ENCODE peak calls at places on chromosomes 7 and 10, in five cellular contexts. X is SK-N-SH, J is HepG2, Y is GM12878, G is K562. S is an unnamed sample.

GRCh38 chr10:132653721-132654120 is 116.1 kb downstream of the INPP5A start:
- DNase-seq in J (no peak), Y (no peak), G (no peak), X (no peak), S (no peak)

GRCh38 chr7:21253740-21254687 is 173.9 kb upstream of the SP4 start:
- DNase-seq in G (peak), J (peak), X (peak), Y (no peak), S (peak)

GRCh38 chr7:142508251-142508650 is 241.0 kb upstream of the PRSS1 start:
- DNase-seq in Y (no peak), J (no peak), G (no peak), X (no peak), S (peak)

GRCh38 chr7:12923971-12924370 is 236.5 kb downstream of the ARL4A start:
- DNase-seq in J (no peak), Y (no peak), X (no peak), G (no peak), S (peak)

GRCh38 chr7:151091003-151091402 is 4.7 kb downstream of the AGAP3 start:
- DNase-seq in G (no peak), X (no peak), J (no peak), Y (no peak), S (no peak)

GRCh38 chr7:22123139-22123538 is 177.4 kb upstream of the CDCA7L start:
- DNase-seq in X (no peak), G (peak), Y (no peak), J (no peak), S (no peak)

GRCh38 chr10:112739219-112739969 is 210.7 kb upstream of the TCF7L2 start:
- DNase-seq in Y (no peak), J (peak), G (no peak), X (no peak), S (no peak)

GRCh38 chr7:29017666-29018065 is 59.5 kb upstream of the TRIL start:
- DNase-seq in J (no peak), X (no peak), Y (no peak), G (no peak), S (no peak)

GRCh38 chr10:29722777-29723176 is 88.0 kb upstream of the SVIL start:
- DNase-seq in Y (no peak), X (no peak), G (no peak), J (no peak), S (no peak)

GRCh38 chr10:34407227-34407626 is 407.9 kb downstream of the PARD3 start:
- DNase-seq in G (peak), X (peak), J (no peak), Y (no peak), S (no peak)

GRCh38 chr10:103481974-103482531 is 3.0 kb upstream of the CALHM3 start:
- DNase-seq in Y (no peak), G (peak), J (peak), X (peak), S (peak)

GRCh38 chr10:13973742-13974141 is 357.0 kb downstream of the FRMD4A start:
- DNase-seq in Y (no peak), X (peak), G (no peak), J (no peak), S (no peak)

GRCh38 chr7:107201795-107202450 is 33.1 kb downstream of the HBP1 start:
- DNase-seq in G (peak), Y (no peak), J (peak), X (peak), S (peak)

GRCh38 chr7:92781117-92781720 is 55.2 kb downstream of the CDK6 start:
- DNase-seq in Y (no peak), J (peak), X (peak), G (no peak), S (no peak)

GRCh38 chr10:130843051-130843653 is 468.4 kb downstream of the TCERG1L start:
- DNase-seq in X (no peak), Y (no peak), J (no peak), G (no peak), S (no peak)

GRCh38 chr7:156419782-156420181 is 220.8 kb upstream of the RNF32 start:
- DNase-seq in X (no peak), Y (no peak), J (no peak), G (no peak), S (no peak)

GRCh38 chr10:49592726-49593563 is 17.2 kb upstream of the SLC18A3 start:
- DNase-seq in G (peak), J (peak), X (peak), Y (peak), S (peak)

GRCh38 chr7:127153315-127153714 is 99.4 kb downstream of the GRM8 start:
- DNase-seq in X (no peak), J (no peak), Y (no peak), G (no peak), S (no peak)

GRCh38 chr7:134686782-134687181 is 40.1 kb downstream of the BPGM start:
- DNase-seq in X (peak), G (no peak), Y (no peak), J (no peak), S (no peak)

GRCh38 chr10:56605043-56605442 is 244.0 kb upstream of the ZWINT start:
- DNase-seq in J (no peak), X (no peak), Y (no peak), G (no peak), S (no peak)

GRCh38 chr10:74289956-74290355 is 138.9 kb downstream of the ADK start:
- DNase-seq in X (no peak), J (no peak), G (no peak), Y (no peak), S (no peak)

GRCh38 chr7:154978045-154978444 is 24.9 kb downstream of the PAXIP1 start:
- DNase-seq in G (no peak), J (no peak), X (no peak), Y (no peak), S (no peak)

GRCh38 chr10:103578782-103579382 is 85.4 kb downstream of the NEURL1 start:
- DNase-seq in G (peak), J (peak), Y (no peak), X (no peak), S (no peak)

GRCh38 chr10:132188331-132188730 is 1.6 kb downstream of the DPYSL4 start:
- DNase-seq in Y (no peak), X (no peak), J (no peak), G (no peak), S (no peak)

GRCh38 chr10:24930427-24930826 is 22.0 kb downstream of the PRTFDC1 start:
- DNase-seq in G (peak), Y (peak), J (no peak), X (no peak), S (no peak)

GRCh38 chr7:51731086-51731485 is 414.5 kb upstream of the COBL start:
- DNase-seq in X (no peak), J (no peak), G (no peak), Y (no peak), S (no peak)

GRCh38 chr10:60140681-60141632 is 234.6 kb upstream of the CCDC6 start:
- DNase-seq in Y (no peak), X (no peak), J (peak), G (peak), S (no peak)

GRCh38 chr7:30928254-30928872 is 16.7 kb downstream of the AQP1 start:
- DNase-seq in Y (no peak), G (no peak), X (peak), J (no peak), S (no peak)

GRCh38 chr7:945556-946255 is 8.8 kb downstream of the ADAP1 start:
- DNase-seq in G (no peak), X (no peak), J (no peak), Y (no peak), S (peak)
- TF ChIP-seq ZBTB33 in G (no peak), X (no peak), J (peak), Y (no peak), S (peak)

GRCh38 chr7:67803789-67804188 is 807.2 kb downstream of the TYW1 start:
- DNase-seq in G (no peak), J (no peak), X (no peak), Y (no peak), S (no peak)
- TF ChIP-seq ZBTB33 in G (no peak), J (no peak), X (no peak), Y (no peak), S (no peak)

DNA sequence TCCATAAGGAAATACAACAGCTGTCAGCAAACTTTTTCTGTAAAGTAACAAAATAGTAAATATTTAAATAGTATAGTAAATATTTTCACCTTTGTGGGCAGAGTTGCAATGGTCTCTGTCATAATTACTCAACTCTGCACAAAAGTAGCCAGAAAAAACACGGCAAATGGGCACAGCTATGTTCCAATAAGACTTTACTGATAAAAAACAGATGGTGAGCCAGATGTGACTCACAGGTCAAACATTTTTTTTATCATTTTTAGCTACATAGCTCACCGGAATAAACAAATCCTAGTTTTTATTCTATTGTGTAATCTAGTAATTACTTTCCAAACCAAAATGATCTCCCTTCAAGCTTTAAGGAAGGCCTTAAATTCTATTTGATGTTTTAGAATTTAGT is 55.3 kb downstream of the NCAPG2 start:
- DNase-seq in G (peak), J (peak), X (peak), Y (no peak), S (no peak)
- TF ChIP-seq ZBTB33 in G (no peak), J (no peak), X (no peak), Y (no peak), S (no peak)

GRCh38 chr7:81626008-81626407 is 143.8 kb downstream of the HGF start:
- DNase-seq in G (no peak), Y (no peak), J (no peak), X (no peak), S (no peak)
- TF ChIP-seq ZBTB33 in G (no peak), Y (no peak), J (no peak), X (no peak), S (no peak)

GRCh38 chr7:54090652-54091213 is 451.4 kb upstream of the VSTM2A start:
- DNase-seq in J (no peak), G (no peak), Y (no peak), X (no peak), S (no peak)

GRCh38 chr7:54091322-54091721 is 450.9 kb upstream of the VSTM2A start:
- DNase-seq in X (no peak), J (no peak), G (no peak), Y (no peak), S (no peak)
- TF ChIP-seq ZBTB33 in X (no peak), J (no peak), G (no peak), Y (no peak), S (no peak)

DNA sequence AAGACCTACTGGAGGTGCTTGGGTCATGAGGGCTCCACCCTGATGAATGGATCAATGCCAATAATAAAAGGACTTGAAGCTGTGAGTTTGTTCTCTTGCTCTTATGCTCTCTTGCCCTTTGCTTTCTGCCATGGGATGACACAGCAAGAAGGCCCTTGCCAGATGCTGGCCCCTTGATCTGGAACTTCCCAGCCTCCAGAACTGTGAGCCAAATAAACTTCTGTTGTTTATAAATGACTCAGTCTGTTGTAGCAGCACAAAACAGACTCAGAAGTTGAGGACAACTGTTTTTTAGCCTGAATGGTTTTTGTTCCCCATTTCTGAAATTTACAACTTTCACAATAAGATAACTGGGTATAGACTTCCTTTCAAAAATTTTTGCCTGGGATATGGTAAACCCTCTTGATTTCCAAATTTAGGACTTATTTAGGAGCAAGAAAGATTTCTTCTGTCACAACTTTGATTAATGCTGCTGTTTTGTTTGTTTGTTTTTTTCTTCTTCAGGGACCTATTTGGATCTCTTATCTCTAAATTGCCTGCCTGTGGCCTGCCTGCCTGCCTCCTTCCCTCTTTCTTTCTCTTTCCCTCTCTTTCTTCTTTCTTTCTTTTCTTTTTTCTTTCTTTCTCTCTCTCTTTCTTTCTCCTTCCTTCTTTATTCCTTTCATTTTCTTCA is 12.1 kb downstream of the ENTPD1 start:
- DNase-seq in Y (no peak), G (no peak), X (no peak), J (no peak), S (no peak)
- TF ChIP-seq ZBTB33 in Y (no peak), G (no peak), X (no peak), J (no peak), S (no peak)

GRCh38 chr10:123515661-123516060 is 150.5 kb upstream of the GPR26 start:
- DNase-seq in X (no peak), G (no peak), Y (no peak), J (no peak), S (no peak)
- TF ChIP-seq ZBTB33 in X (no peak), G (no peak), Y (no peak), J (no peak), S (no peak)

DNA sequence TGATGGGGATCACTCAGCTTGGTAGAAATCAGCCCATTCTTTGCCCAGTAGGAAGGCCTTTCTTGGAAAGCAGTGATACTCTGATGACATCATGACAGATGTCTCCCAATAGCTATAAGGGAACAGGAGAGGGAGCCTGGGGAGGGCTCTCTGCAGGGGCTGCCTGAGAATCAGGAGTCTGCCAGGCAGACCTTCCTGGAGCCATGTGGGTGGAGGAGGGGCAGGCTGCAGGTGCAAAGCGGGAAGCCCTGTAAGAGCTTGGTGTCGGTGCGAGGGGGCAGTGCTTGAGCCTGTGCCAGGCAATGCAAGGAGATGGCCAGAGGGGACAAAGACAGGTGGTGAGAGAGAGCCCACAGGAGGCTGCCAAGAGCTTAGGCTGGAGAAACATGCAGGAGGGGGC is 5.0 kb upstream of the TNS3 start:
- DNase-seq in G (no peak), X (no peak), Y (no peak), J (no peak), S (no peak)
- TF ChIP-seq ZBTB33 in G (no peak), X (no peak), Y (no peak), J (no peak), S (no peak)

DNA sequence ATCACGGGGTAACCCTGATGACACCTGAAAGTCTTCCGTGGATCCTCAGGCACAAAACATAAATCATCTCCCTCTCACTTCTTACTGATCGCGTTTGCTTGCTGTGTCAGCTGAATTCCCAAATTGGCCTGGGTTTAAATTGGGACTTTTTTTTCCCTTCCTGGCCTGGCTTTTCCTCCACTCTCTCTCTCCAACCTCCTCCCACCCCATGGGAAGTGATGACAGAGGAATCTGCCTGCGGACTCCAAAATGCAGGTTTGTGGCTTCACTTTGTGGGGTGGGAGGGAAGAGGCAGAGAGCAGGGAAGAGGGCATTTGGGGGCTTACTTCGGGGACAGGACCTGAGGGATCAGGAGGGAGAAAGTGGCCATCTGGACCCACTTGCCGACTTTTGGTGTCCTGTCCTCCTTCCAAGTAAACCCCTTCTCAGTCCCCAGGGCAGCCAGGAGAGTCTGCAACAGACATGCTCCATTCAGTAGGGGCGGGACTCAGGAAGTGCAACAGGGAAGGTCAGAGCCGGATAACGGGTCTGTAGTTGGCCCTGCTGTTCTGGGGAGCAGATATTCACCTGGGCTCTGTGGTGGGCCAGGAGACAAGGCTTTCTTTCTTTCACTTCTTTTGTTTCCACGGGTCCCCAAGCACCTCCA is 172.7 kb downstream of the PLXNA4 start:
- DNase-seq in Y (no peak), G (no peak), X (no peak), J (no peak), S (no peak)
- TF ChIP-seq ZBTB33 in Y (no peak), G (no peak), X (no peak), J (no peak), S (no peak)